ENCODE peak calls at places on chromosomes 4 and X, in six cellular contexts. One of them, this sample, is unnamed.

GRCh38 chrX:7263961-7264360 is 116.0 kb upstream of the PUDP start:
- DNase-seq in dorsolateral prefrontal cortex: no peak
- DNase-seq in hepatocyte: no peak
- DNase-seq in keratinocyte: no peak
- DNase-seq in ovary: no peak
- DNase-seq in CD8-positive, alpha-beta memory T cell: no peak
- DNase-seq in this sample: no peak

GRCh38 chr4:20868108-20868507 is 167.8 kb downstream of the PACRGL start:
- DNase-seq in hepatocyte: no peak
- DNase-seq in dorsolateral prefrontal cortex: no peak
- DNase-seq in keratinocyte: no peak
- DNase-seq in ovary: no peak
- DNase-seq in CD8-positive, alpha-beta memory T cell: no peak
- DNase-seq in this sample: no peak

GRCh38 chr4:6776920-6777635 is 5.4 kb upstream of the KIAA0232 start:
- DNase-seq in ovary: no peak
- DNase-seq in dorsolateral prefrontal cortex: no peak
- DNase-seq in CD8-positive, alpha-beta memory T cell: no peak
- DNase-seq in keratinocyte: no peak
- DNase-seq in hepatocyte: no peak
- DNase-seq in this sample: no peak

GRCh38 chrX:20139966-20140365 is 1.7 kb downstream of the EIF1AX start:
- DNase-seq in ovary: no peak
- DNase-seq in hepatocyte: no peak
- DNase-seq in keratinocyte: no peak
- DNase-seq in CD8-positive, alpha-beta memory T cell: no peak
- DNase-seq in dorsolateral prefrontal cortex: no peak
- DNase-seq in this sample: no peak

GRCh38 chrX:17553451-17553850 is 178.5 kb downstream of the NHS start:
- DNase-seq in ovary: no peak
- DNase-seq in hepatocyte: no peak
- DNase-seq in dorsolateral prefrontal cortex: no peak
- DNase-seq in CD8-positive, alpha-beta memory T cell: no peak
- DNase-seq in keratinocyte: peak
- DNase-seq in this sample: no peak

GRCh38 chr4:151407466-151408379 is 1.3 kb upstream of the FHIP1A start:
- DNase-seq in ovary: peak
- DNase-seq in CD8-positive, alpha-beta memory T cell: no peak
- DNase-seq in dorsolateral prefrontal cortex: peak
- DNase-seq in keratinocyte: no peak
- DNase-seq in hepatocyte: peak
- DNase-seq in this sample: no peak

GRCh38 chr4:54082168-54082567 is 17.8 kb upstream of the CHIC2 start:
- DNase-seq in ovary: no peak
- DNase-seq in CD8-positive, alpha-beta memory T cell: no peak
- DNase-seq in dorsolateral prefrontal cortex: no peak
- DNase-seq in keratinocyte: peak
- DNase-seq in hepatocyte: peak
- DNase-seq in this sample: no peak

GRCh38 chr4:41678086-41678485 is 70.4 kb downstream of the PHOX2B start:
- DNase-seq in hepatocyte: no peak
- DNase-seq in ovary: no peak
- DNase-seq in keratinocyte: no peak
- DNase-seq in dorsolateral prefrontal cortex: no peak
- DNase-seq in CD8-positive, alpha-beta memory T cell: no peak
- DNase-seq in this sample: no peak

GRCh38 chr4:120034913-120035312 is 31.7 kb downstream of the MAD2L1 start:
- DNase-seq in CD8-positive, alpha-beta memory T cell: no peak
- DNase-seq in dorsolateral prefrontal cortex: no peak
- DNase-seq in hepatocyte: no peak
- DNase-seq in keratinocyte: no peak
- DNase-seq in ovary: no peak
- DNase-seq in this sample: no peak

GRCh38 chr4:24764305-24764704 is 31.1 kb upstream of the SOD3 start:
- DNase-seq in keratinocyte: no peak
- DNase-seq in dorsolateral prefrontal cortex: no peak
- DNase-seq in hepatocyte: no peak
- DNase-seq in CD8-positive, alpha-beta memory T cell: no peak
- DNase-seq in ovary: no peak
- DNase-seq in this sample: no peak

GRCh38 chr4:158164849-158165248 is 8.0 kb downstream of the GASK1B start:
- DNase-seq in keratinocyte: no peak
- DNase-seq in dorsolateral prefrontal cortex: no peak
- DNase-seq in CD8-positive, alpha-beta memory T cell: no peak
- DNase-seq in hepatocyte: no peak
- DNase-seq in ovary: no peak
- DNase-seq in this sample: no peak

GRCh38 chrX:151039351-151039750 is 56.2 kb downstream of the HMGB3 start:
- DNase-seq in keratinocyte: no peak
- DNase-seq in dorsolateral prefrontal cortex: no peak
- DNase-seq in hepatocyte: no peak
- DNase-seq in CD8-positive, alpha-beta memory T cell: no peak
- DNase-seq in ovary: no peak
- DNase-seq in this sample: no peak

DNA sequence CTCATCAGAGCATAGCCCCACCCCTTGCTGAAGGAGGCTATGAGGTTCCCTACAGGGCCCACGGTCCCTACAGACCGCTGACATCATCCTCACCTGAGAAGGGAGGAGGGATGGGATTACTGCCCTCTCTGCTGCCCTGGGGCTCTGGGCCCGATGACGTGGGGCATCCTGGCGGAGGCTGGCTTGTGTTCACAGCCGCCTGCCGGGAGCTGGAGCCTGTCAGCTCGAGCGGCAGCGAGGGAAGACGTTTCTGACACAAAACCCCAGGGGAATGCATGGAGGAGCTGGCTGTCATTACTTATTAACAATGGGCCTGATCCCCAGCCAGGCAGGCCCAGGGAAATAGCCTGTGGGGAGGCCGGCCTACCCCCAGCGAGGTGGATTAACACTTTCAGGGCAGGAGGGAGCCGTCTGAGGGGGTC is 106.6 kb upstream of the ATP6AP2 start:
- DNase-seq in dorsolateral prefrontal cortex: no peak
- DNase-seq in keratinocyte: no peak
- DNase-seq in CD8-positive, alpha-beta memory T cell: no peak
- DNase-seq in hepatocyte: peak
- DNase-seq in ovary: no peak
- DNase-seq in this sample: peak
- H3K27ac ChIP-seq in dorsolateral prefrontal cortex: no peak
- H3K27ac ChIP-seq in keratinocyte: no peak
- H3K27ac ChIP-seq in CD8-positive, alpha-beta memory T cell: no peak
- H3K27ac ChIP-seq in hepatocyte: peak
- H3K27ac ChIP-seq in ovary: no peak
- H3K27ac ChIP-seq in this sample: no peak

DNA sequence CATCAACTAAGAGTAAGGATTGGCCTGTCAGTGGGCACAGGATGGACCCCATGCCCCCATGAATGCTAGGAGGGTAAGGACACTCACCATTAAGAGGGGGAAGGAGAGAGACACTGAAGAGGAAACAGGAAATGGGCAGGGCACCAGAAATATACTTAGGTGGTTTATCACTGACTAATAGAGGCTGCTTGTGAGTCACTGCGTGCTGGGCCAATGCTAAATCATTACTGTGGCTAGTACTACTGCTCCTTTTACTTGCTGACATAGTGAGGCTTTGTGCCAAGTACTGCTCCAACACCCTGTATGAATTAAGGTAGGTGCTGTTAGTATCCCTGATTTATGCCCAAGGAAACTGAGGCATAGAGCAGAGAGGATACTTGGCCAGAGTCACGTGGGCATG is 130.4 kb upstream of the FRMPD4 start:
- DNase-seq in dorsolateral prefrontal cortex: no peak
- DNase-seq in ovary: no peak
- DNase-seq in hepatocyte: no peak
- DNase-seq in keratinocyte: peak
- DNase-seq in CD8-positive, alpha-beta memory T cell: no peak
- DNase-seq in this sample: no peak
- H3K27ac ChIP-seq in dorsolateral prefrontal cortex: no peak
- H3K27ac ChIP-seq in ovary: no peak
- H3K27ac ChIP-seq in hepatocyte: no peak
- H3K27ac ChIP-seq in keratinocyte: peak
- H3K27ac ChIP-seq in CD8-positive, alpha-beta memory T cell: no peak
- H3K27ac ChIP-seq in this sample: no peak

DNA sequence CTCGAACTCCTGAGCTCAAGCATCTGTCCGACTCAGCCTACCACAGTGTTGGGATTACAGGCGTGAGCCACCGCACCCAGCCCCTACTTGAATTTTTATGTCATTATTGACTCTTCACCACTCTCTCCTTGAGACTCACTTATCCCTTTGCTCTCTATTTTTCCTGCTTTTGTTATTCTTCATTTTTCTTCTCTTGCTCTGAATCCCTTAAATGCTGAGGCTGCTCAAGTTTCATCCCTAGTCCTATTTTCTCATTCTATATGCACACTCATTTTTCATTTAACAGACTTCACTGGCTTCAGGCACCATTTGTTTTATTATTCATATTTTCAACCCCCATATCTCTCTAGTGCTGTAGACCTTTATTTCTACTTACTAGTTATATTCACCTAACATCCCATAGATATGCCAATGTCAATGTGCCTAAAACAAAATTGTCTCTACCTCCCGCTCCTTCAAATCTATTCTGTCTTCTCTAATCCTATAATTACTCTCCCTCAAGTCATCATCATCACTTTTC is 85.7 kb downstream of the APOOL start:
- DNase-seq in keratinocyte: no peak
- DNase-seq in CD8-positive, alpha-beta memory T cell: no peak
- DNase-seq in hepatocyte: no peak
- DNase-seq in dorsolateral prefrontal cortex: no peak
- DNase-seq in ovary: no peak
- DNase-seq in this sample: no peak
- H3K27ac ChIP-seq in keratinocyte: no peak
- H3K27ac ChIP-seq in CD8-positive, alpha-beta memory T cell: no peak
- H3K27ac ChIP-seq in hepatocyte: no peak
- H3K27ac ChIP-seq in dorsolateral prefrontal cortex: no peak
- H3K27ac ChIP-seq in ovary: no peak
- H3K27ac ChIP-seq in this sample: no peak

GRCh38 chr4:183098723-183099536 is at the start of gene WWC2:
- DNase-seq in dorsolateral prefrontal cortex: peak
- DNase-seq in hepatocyte: peak
- DNase-seq in keratinocyte: peak
- DNase-seq in CD8-positive, alpha-beta memory T cell: peak
- DNase-seq in ovary: peak
- DNase-seq in this sample: peak
- H3K27ac ChIP-seq in dorsolateral prefrontal cortex: peak
- H3K27ac ChIP-seq in hepatocyte: peak
- H3K27ac ChIP-seq in keratinocyte: peak
- H3K27ac ChIP-seq in CD8-positive, alpha-beta memory T cell: peak
- H3K27ac ChIP-seq in ovary: peak
- H3K27ac ChIP-seq in this sample: peak

GRCh38 chrX:2484721-2485459 is 15.9 kb downstream of the DHRSX start:
- DNase-seq in hepatocyte: no peak
- DNase-seq in keratinocyte: peak
- DNase-seq in ovary: peak
- DNase-seq in dorsolateral prefrontal cortex: peak
- DNase-seq in CD8-positive, alpha-beta memory T cell: no peak
- DNase-seq in this sample: peak

GRCh38 chrX:2485789-2486345 is 14.9 kb downstream of the DHRSX start:
- DNase-seq in dorsolateral prefrontal cortex: no peak
- DNase-seq in hepatocyte: no peak
- DNase-seq in CD8-positive, alpha-beta memory T cell: no peak
- DNase-seq in ovary: no peak
- DNase-seq in keratinocyte: no peak
- DNase-seq in this sample: no peak

GRCh38 chrX:2484232-2484631 is 16.5 kb downstream of the DHRSX start:
- DNase-seq in keratinocyte: no peak
- DNase-seq in CD8-positive, alpha-beta memory T cell: no peak
- DNase-seq in hepatocyte: no peak
- DNase-seq in dorsolateral prefrontal cortex: no peak
- DNase-seq in ovary: peak
- DNase-seq in this sample: no peak

GRCh38 chrX:2486476-2487133 is 14.2 kb downstream of the DHRSX start:
- DNase-seq in hepatocyte: no peak
- DNase-seq in keratinocyte: no peak
- DNase-seq in dorsolateral prefrontal cortex: no peak
- DNase-seq in ovary: no peak
- DNase-seq in CD8-positive, alpha-beta memory T cell: no peak
- DNase-seq in this sample: no peak

GRCh38 chrX:2485460-2485753 is 15.4 kb downstream of the DHRSX start:
- DNase-seq in dorsolateral prefrontal cortex: no peak
- DNase-seq in keratinocyte: no peak
- DNase-seq in hepatocyte: no peak
- DNase-seq in CD8-positive, alpha-beta memory T cell: no peak
- DNase-seq in ovary: no peak
- DNase-seq in this sample: no peak
- H3K27ac ChIP-seq in dorsolateral prefrontal cortex: peak
- H3K27ac ChIP-seq in keratinocyte: peak
- H3K27ac ChIP-seq in hepatocyte: peak
- H3K27ac ChIP-seq in CD8-positive, alpha-beta memory T cell: no peak
- H3K27ac ChIP-seq in ovary: peak
- H3K27ac ChIP-seq in this sample: peak

DNA sequence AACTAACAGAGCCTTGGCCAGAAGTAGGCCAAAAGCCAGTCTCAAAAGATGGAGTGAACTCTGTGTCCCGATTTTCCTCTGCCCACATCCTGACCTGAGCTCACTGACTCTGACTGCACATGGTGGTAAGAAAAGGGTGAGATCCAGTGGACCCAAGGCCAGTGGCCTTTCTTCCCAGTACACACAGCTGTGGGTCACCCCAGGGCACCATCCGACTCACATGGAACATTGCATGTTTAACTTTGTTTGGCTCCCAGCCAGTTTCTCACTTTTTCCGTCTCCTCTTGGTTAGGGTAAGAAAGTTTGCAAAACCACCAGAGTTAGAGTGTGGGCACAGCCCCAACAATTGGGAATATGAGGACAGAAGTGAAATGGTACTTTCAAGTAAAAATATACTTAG is 69.8 kb downstream of the GAB1 start:
- DNase-seq in hepatocyte: peak
- DNase-seq in CD8-positive, alpha-beta memory T cell: no peak
- DNase-seq in keratinocyte: no peak
- DNase-seq in dorsolateral prefrontal cortex: no peak
- DNase-seq in ovary: peak
- DNase-seq in this sample: peak
- H3K27ac ChIP-seq in hepatocyte: no peak
- H3K27ac ChIP-seq in CD8-positive, alpha-beta memory T cell: no peak
- H3K27ac ChIP-seq in keratinocyte: no peak
- H3K27ac ChIP-seq in dorsolateral prefrontal cortex: peak
- H3K27ac ChIP-seq in ovary: no peak
- H3K27ac ChIP-seq in this sample: peak

This sample was measured in sigmoid colon.